ENCODE peak calls at places on chromosomes 11 and 22, in five cellular contexts. One of them, this sample, is unnamed. For H3K9me3, the result is how much of the 10 kb centered on the place peaks cover.

GRCh38 chr11:65639623-65640482 is 2.0 kb downstream of the SIPA1 start:
- DNase-seq in hepatocyte: no peak
- DNase-seq in endothelial cell of umbilical vein: peak
- DNase-seq in keratinocyte: no peak
- DNase-seq in HepG2: no peak
- DNase-seq in this sample: peak

GRCh38 chr11:94885133-94885532 is 88.2 kb downstream of the CWC15 start:
- DNase-seq in endothelial cell of umbilical vein: no peak
- DNase-seq in HepG2: no peak
- DNase-seq in hepatocyte: no peak
- DNase-seq in keratinocyte: no peak
- DNase-seq in this sample: no peak

GRCh38 chr11:83566948-83567347 is 280.8 kb upstream of the CCDC90B start:
- DNase-seq in hepatocyte: peak
- DNase-seq in endothelial cell of umbilical vein: no peak
- DNase-seq in HepG2: no peak
- DNase-seq in keratinocyte: no peak
- DNase-seq in this sample: no peak

GRCh38 chr11:111691731-111692130 is 74.5 kb downstream of the PPP2R1B start:
- DNase-seq in endothelial cell of umbilical vein: no peak
- DNase-seq in hepatocyte: no peak
- DNase-seq in keratinocyte: no peak
- DNase-seq in HepG2: peak
- DNase-seq in this sample: no peak

GRCh38 chr22:46860562-46860961 is 98.1 kb downstream of the TBC1D22A start:
- DNase-seq in keratinocyte: no peak
- DNase-seq in endothelial cell of umbilical vein: no peak
- DNase-seq in hepatocyte: no peak
- DNase-seq in HepG2: no peak
- DNase-seq in this sample: no peak

GRCh38 chr11:93160156-93160555 is 37.6 kb downstream of the SLC36A4 start:
- DNase-seq in endothelial cell of umbilical vein: peak
- DNase-seq in hepatocyte: no peak
- DNase-seq in HepG2: no peak
- DNase-seq in keratinocyte: no peak
- DNase-seq in this sample: no peak

GRCh38 chr11:133819114-133819513 is 26.2 kb downstream of the SPATA19 start:
- DNase-seq in hepatocyte: no peak
- DNase-seq in HepG2: no peak
- DNase-seq in keratinocyte: no peak
- DNase-seq in endothelial cell of umbilical vein: no peak
- DNase-seq in this sample: no peak

GRCh38 chr11:113994077-113994954 is 19.4 kb downstream of the HTR3A start:
- DNase-seq in endothelial cell of umbilical vein: peak
- DNase-seq in hepatocyte: peak
- DNase-seq in keratinocyte: no peak
- DNase-seq in HepG2: no peak
- DNase-seq in this sample: peak

GRCh38 chr11:130180491-130180890 is 20.9 kb downstream of the ST14 start:
- DNase-seq in endothelial cell of umbilical vein: no peak
- DNase-seq in hepatocyte: peak
- DNase-seq in HepG2: no peak
- DNase-seq in keratinocyte: no peak
- DNase-seq in this sample: no peak

DNA sequence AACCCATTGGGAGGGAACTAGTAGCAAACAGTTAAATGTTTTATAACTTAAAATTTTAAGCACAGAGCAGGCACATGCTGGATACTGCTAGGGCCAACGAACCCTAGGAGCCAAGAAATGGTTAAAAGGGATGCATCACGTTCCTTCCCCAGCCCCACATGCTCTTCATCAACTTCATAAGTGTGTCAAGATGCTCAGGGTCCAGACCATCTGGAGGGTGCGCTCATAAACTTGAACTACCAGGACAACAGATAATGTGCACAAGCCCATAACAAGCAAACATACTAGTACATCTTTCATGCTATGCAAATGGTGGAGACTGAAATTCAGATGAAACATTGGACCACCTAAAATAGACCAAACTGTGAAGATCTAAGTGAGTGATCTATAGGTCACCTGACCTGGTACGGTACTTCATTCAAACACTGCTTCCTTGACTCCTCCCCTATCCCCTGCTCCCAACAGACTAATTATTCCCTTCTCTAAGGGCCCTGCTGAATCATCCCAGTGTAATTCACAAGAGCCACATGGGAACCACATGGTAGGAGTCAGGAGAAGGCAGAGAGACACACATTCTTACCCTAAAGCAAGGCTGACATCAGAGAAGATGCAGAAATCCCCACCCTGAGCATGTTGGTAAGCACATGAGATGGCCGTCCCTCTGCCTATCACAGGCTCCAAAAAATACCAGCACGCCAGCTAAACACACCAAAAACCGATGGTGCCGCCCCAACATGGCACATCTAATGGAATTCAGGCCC is 83.9 kb downstream of the ETS1 start:
- DNase-seq in keratinocyte: peak
- DNase-seq in hepatocyte: peak
- DNase-seq in HepG2: no peak
- DNase-seq in endothelial cell of umbilical vein: peak
- DNase-seq in this sample: no peak
- H3K4me2 ChIP-seq in keratinocyte: peak
- H3K4me2 ChIP-seq in hepatocyte: peak
- H3K4me2 ChIP-seq in HepG2: no peak
- H3K4me2 ChIP-seq in endothelial cell of umbilical vein: no peak
- H3K4me2 ChIP-seq in this sample: no peak

GRCh38 chr22:49852898-49853894 is at the start of gene ZBED4:
- DNase-seq in hepatocyte: peak
- DNase-seq in endothelial cell of umbilical vein: peak
- DNase-seq in HepG2: peak
- DNase-seq in keratinocyte: peak
- DNase-seq in this sample: peak
- TF ChIP-seq EZH2 in hepatocyte: no peak
- TF ChIP-seq EZH2 in endothelial cell of umbilical vein: no peak
- TF ChIP-seq EZH2 in HepG2: no peak
- TF ChIP-seq EZH2 in keratinocyte: no peak
- TF ChIP-seq EZH2 in this sample: no peak

GRCh38 chr11:118227865-118228785 is 3.3 kb upstream of the JAML start:
- DNase-seq in keratinocyte: no peak
- DNase-seq in hepatocyte: no peak
- DNase-seq in HepG2: no peak
- DNase-seq in endothelial cell of umbilical vein: peak
- DNase-seq in this sample: no peak

GRCh38 chr11:118223992-118224391 is 819 bp downstream of the JAML start:
- DNase-seq in hepatocyte: no peak
- DNase-seq in keratinocyte: no peak
- DNase-seq in endothelial cell of umbilical vein: no peak
- DNase-seq in HepG2: no peak
- DNase-seq in this sample: no peak

GRCh38 chr11:118226781-118227180 is 2.0 kb upstream of the JAML start:
- DNase-seq in endothelial cell of umbilical vein: no peak
- DNase-seq in keratinocyte: no peak
- DNase-seq in hepatocyte: no peak
- DNase-seq in HepG2: no peak
- DNase-seq in this sample: no peak

GRCh38 chr11:118224512-118225180 is at the start of gene JAML:
- DNase-seq in HepG2: no peak
- DNase-seq in hepatocyte: no peak
- DNase-seq in endothelial cell of umbilical vein: no peak
- DNase-seq in keratinocyte: no peak
- DNase-seq in this sample: peak

DNA sequence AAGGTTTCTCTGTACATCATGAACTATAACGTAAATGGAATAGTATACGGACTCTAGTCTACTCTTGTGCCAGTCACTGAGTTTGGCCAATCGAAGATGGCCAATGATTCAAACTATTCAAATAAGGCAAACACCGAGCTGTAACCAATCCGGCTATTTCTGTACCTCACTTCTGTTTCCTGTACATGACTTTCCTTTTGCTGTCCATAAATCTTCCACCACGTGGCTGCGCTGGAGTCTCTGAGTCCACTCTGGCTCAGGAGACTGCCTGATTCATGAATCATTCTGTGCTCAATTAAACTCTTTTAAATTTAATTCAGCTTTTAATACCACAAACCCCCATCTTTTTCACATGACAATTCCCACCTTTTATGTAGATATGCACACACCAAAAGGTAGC is 1.5 kb upstream of the JAML start:
- DNase-seq in HepG2: no peak
- DNase-seq in endothelial cell of umbilical vein: peak
- DNase-seq in keratinocyte: no peak
- DNase-seq in hepatocyte: no peak
- DNase-seq in this sample: no peak
- H3K9me3 ChIP-seq in HepG2: under half
- H3K9me3 ChIP-seq in endothelial cell of umbilical vein: under half
- H3K9me3 ChIP-seq in keratinocyte: under half
- H3K9me3 ChIP-seq in hepatocyte: under half
- H3K9me3 ChIP-seq in this sample: under half

GRCh38 chr11:12678092-12678491 is 3.9 kb downstream of the TEAD1 start:
- DNase-seq in HepG2: no peak
- DNase-seq in hepatocyte: no peak
- DNase-seq in keratinocyte: no peak
- DNase-seq in endothelial cell of umbilical vein: no peak
- DNase-seq in this sample: no peak

GRCh38 chr11:12678991-12679390 is 4.8 kb downstream of the TEAD1 start:
- DNase-seq in hepatocyte: no peak
- DNase-seq in HepG2: no peak
- DNase-seq in keratinocyte: no peak
- DNase-seq in endothelial cell of umbilical vein: no peak
- DNase-seq in this sample: no peak

GRCh38 chr11:12674936-12675696 is 895 bp downstream of the TEAD1 start:
- DNase-seq in endothelial cell of umbilical vein: peak
- DNase-seq in HepG2: no peak
- DNase-seq in hepatocyte: peak
- DNase-seq in keratinocyte: no peak
- DNase-seq in this sample: no peak

GRCh38 chr11:12675951-12676711 is 1.9 kb downstream of the TEAD1 start:
- DNase-seq in endothelial cell of umbilical vein: peak
- DNase-seq in HepG2: no peak
- DNase-seq in keratinocyte: no peak
- DNase-seq in hepatocyte: peak
- DNase-seq in this sample: no peak

DNA sequence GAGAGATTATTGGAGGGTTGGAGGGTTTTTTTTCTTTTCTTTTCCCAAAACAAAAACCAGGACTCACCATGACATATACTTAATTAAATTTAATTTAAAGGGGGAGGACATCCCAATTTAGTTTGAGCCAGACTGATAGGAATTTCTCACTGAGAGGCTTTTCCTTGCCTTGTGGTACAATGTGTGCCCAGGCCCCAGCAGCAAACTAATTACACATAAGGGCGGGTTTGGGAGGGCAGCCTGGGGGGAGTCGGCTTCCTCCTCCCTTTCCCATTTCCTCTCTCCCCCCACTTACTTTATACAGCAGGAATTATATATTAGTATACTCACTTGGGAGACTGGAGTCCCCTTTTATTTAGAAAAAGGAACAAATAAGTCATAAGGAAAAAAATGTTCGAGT is 2.9 kb downstream of the TEAD1 start:
- DNase-seq in keratinocyte: no peak
- DNase-seq in HepG2: no peak
- DNase-seq in hepatocyte: no peak
- DNase-seq in endothelial cell of umbilical vein: peak
- DNase-seq in this sample: no peak
- H3K4me2 ChIP-seq in keratinocyte: peak
- H3K4me2 ChIP-seq in HepG2: peak
- H3K4me2 ChIP-seq in hepatocyte: peak
- H3K4me2 ChIP-seq in endothelial cell of umbilical vein: peak
- H3K4me2 ChIP-seq in this sample: no peak

This sample was measured in DND-41.